ENCODE peak calls at places on chromosome 14, in nine cellular contexts. Y, V, K, L, G, J, T, M and O are unnamed samples.

GRCh38 chr14:66606826-66607225 is 98.9 kb downstream of the GPHN start:
- DNase-seq in Y (no peak), V (no peak), K (no peak), L (no peak), G (no peak), J (no peak), T (no peak), M (no peak), O (no peak)

GRCh38 chr14:100875861-100876590 is 27.5 kb downstream of the RTL1 start:
- DNase-seq in Y (no peak), V (no peak), K (no peak), L (no peak), G (no peak), J (peak), T (no peak), M (no peak), O (no peak)

GRCh38 chr14:104603623-104604401 is 760 bp downstream of the TMEM179 start:
- DNase-seq in Y (no peak), V (no peak), K (no peak), L (no peak), G (no peak), J (no peak), T (no peak), M (no peak), O (no peak)

GRCh38 chr14:69671365-69672050 is 60.1 kb downstream of the SUSD6 start:
- DNase-seq in Y (no peak), V (no peak), K (no peak), L (no peak), G (no peak), J (no peak), T (no peak), M (no peak), O (peak)

GRCh38 chr14:59969319-59969718 is 49.4 kb downstream of the LRRC9 start:
- DNase-seq in Y (no peak), V (no peak), K (no peak), L (no peak), G (no peak), J (no peak), T (peak), M (no peak), O (no peak)

GRCh38 chr14:47485421-47485820 is 190.0 kb downstream of the MDGA2 start:
- DNase-seq in Y (no peak), V (no peak), K (no peak), L (no peak), G (no peak), J (no peak), T (no peak), M (no peak), O (no peak)

GRCh38 chr14:33884916-33885315 is 66.0 kb downstream of the EGLN3 start:
- DNase-seq in Y (no peak), V (no peak), K (no peak), L (no peak), G (no peak), J (no peak), T (no peak), M (no peak), O (no peak)

GRCh38 chr14:100086361-100086760 is 21.1 kb downstream of the EVL start:
- DNase-seq in Y (no peak), V (no peak), K (no peak), L (no peak), G (no peak), J (no peak), T (no peak), M (no peak), O (no peak)

GRCh38 chr14:74531467-74531866 is 37.9 kb downstream of the ISCA2 start:
- DNase-seq in Y (peak), V (peak), K (peak), L (peak), G (peak), J (no peak), T (peak), M (no peak), O (peak)

GRCh38 chr14:91867316-91867988 is at the start of gene TC2N:
- DNase-seq in Y (no peak), V (no peak), K (no peak), L (no peak), G (no peak), J (no peak), T (no peak), M (no peak), O (no peak)
- H3K4me3 ChIP-seq in Y (peak), V (no peak), K (no peak), L (no peak), G (no peak), J (peak), T (no peak), M (no peak), O (no peak)

GRCh38 chr14:51806624-51807023 is 53.8 kb upstream of the GNG2 start:
- DNase-seq in Y (no peak), V (no peak), K (no peak), L (no peak), G (peak), J (no peak), T (no peak), M (no peak), O (no peak)

GRCh38 chr14:51807355-51807754 is 53.1 kb upstream of the GNG2 start:
- DNase-seq in Y (no peak), V (no peak), K (no peak), L (no peak), G (peak), J (no peak), T (peak), M (no peak), O (peak)

GRCh38 chr14:51806026-51806590 is 54.3 kb upstream of the GNG2 start:
- DNase-seq in Y (no peak), V (no peak), K (no peak), L (no peak), G (no peak), J (no peak), T (no peak), M (no peak), O (peak)

DNA sequence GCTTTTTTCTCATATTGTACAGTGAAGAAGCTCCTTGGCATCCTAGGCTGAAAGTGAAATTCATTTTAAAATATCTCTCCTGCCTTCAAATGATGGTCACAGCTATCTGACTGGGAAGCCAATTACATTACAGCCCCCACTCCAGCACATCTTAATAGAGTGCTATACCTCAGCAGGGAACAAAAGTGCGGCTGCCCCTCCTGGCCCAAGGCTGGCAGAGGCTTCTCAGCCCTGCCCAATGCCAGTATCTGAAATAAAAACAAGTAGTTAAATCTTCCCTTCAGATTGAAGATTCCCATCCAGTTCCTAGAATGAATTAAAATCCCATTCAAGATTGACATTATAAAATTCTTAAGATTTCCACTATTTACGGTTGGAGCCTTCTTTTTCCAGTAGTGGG is 54.9 kb upstream of the GNG2 start:
- DNase-seq in Y (no peak), V (no peak), K (no peak), L (no peak), G (no peak), J (no peak), T (no peak), M (no peak), O (peak)
- TF ChIP-seq CTCF in Y (no peak), V (no peak), K (no peak), L (no peak), G (no peak), J (no peak), T (no peak), M (no peak), O (peak)

DNA sequence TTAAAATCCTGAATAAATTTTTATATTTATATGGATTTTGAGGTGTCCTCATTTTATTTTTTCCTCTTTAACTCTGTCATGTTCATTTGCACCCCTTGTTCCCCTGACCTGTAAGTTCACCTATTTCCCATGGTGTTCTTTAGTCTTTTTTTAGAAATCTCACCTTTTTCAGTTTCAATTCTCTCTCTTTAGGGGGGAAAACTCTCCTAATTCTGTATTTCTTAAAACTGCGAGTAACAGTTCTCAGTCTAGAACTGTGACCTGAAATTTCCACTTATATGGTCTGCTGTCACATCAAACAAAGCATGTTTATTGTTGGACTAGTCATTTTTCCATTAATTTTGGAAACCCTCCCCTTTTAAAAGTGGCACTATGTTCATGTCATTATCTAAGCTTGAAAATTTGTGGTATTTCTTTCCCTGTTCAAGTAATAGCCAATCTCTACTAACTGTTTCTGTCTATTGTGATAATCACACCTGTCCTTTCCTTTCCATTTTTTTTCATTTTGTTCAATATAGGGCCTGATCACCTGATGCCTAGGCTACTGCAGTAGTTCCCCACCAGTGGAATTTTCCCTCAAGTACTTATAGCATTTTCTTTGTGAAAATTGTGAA is 14.0 kb upstream of the FBXO33 start:
- DNase-seq in Y (no peak), V (no peak), K (no peak), L (no peak), G (no peak), J (no peak), T (no peak), M (no peak), O (no peak)
- H3K27ac ChIP-seq in Y (no peak), V (no peak), K (no peak), L (no peak), G (no peak), J (no peak), T (no peak), M (no peak), O (no peak)

DNA sequence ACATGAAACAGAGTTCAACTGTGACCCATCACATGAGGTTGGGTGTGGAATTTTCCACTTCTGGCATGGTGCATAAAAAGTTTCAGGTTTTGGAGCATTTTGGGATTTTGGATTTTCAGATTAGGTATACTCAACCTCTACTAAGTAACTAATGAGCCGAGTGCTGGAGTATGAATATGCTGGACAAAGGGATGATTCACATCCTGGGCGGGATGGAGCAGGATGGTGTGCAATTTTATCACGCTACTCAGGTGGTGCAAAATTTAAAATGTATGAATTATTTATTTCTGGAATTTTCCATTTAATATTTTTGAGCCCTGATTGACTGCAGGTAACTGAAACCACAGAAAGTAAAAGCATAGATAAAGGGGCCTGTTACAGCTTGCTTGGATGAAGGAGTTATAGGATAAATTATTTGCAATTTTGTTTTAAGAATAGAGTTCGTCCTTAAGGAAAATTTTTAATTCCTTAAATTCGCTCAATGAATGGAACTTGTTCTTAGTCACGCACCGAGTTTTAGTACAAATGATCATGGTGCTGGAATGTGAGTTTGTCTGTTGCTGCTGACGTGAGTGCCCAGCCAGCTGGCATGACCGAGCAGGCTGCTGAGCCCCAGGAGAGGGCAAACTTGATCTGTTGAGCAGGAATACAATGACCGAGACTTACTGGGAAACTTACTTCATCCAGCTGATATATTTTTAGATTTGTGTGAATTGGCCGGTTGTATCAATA is 176.3 kb downstream of the ESR2 start:
- DNase-seq in Y (peak), V (peak), K (no peak), L (no peak), G (peak), J (no peak), T (peak), M (peak), O (no peak)
- H3K4me3 ChIP-seq in Y (no peak), V (no peak), K (no peak), L (no peak), G (no peak), J (no peak), T (no peak), M (no peak), O (no peak)

DNA sequence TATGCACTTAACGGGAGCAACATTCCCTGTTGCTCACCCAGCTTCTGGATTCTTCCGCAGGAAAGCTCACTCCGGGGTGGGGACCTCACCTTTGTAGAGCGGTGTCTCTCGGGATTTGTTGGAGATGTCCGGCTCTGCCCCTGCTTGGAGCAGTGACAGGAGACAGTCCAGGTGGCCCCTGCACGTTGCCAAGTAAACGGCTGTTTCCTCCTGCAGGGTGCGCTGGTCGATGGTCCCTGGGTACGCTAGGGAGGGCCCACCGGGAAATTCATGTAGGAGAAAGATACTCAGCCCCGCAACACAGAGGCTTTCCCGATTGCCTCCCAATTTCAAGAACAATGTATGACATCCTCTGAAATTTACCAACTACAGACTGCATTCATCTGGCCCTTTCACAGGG is 23.1 kb downstream of the ASB2 start:
- DNase-seq in Y (no peak), V (no peak), K (peak), L (no peak), G (no peak), J (no peak), T (no peak), M (no peak), O (peak)
- TF ChIP-seq CTCF in Y (no peak), V (no peak), K (no peak), L (no peak), G (peak), J (no peak), T (no peak), M (no peak), O (peak)